ENCODE peak calls at places on chromosomes 5 and 9, in nine cellular contexts. O, E, M, S, Q, Z, U, X and H are unnamed samples.

GRCh38 chr9:116100711-116101111 is 52.9 kb upstream of the PAPPA start:
- DNase-seq in Q (peak; percentile 76), S (no peak), Z (no peak), O (no peak), E (no peak), U (no peak), M (no peak), X (no peak), H (peak; percentile 99)

GRCh38 chr9:91179237-91180138 is 182.2 kb downstream of the AUH start:
- DNase-seq in Z (no peak), U (no peak), M (peak; percentile 23), S (peak; percentile 54), X (no peak), Q (no peak), E (no peak), O (no peak), H (no peak)

GRCh38 chr5:43121565-43122484 is 1.1 kb downstream of the ZNF131 start:
- DNase-seq in M (no peak), Q (peak; percentile 51), U (peak; percentile 50), Z (peak; percentile 65), O (peak; percentile 49), E (no peak), X (peak; percentile 25), S (peak; percentile 55), H (peak; percentile 37)

GRCh38 chr5:155129513-155129880 is 115.9 kb downstream of the KIF4B start:
- DNase-seq in M (no peak), S (no peak), U (no peak), E (no peak), Z (no peak), X (no peak), Q (no peak), O (no peak), H (peak; percentile 75)

GRCh38 chr9:137373611-137373980 is 49.4 kb downstream of the EXD3 start:
- DNase-seq in Q (no peak), X (no peak), O (no peak), S (no peak), U (no peak), E (no peak), Z (no peak), M (no peak), H (no peak)

GRCh38 chr9:116087751-116088194 is 65.8 kb upstream of the PAPPA start:
- DNase-seq in U (no peak), M (no peak), S (peak; percentile 81), Z (no peak), E (no peak), Q (peak; percentile 59), O (no peak), X (no peak), H (peak; percentile 84)

GRCh38 chr5:102826629-102827028 is 71.5 kb downstream of the PAM start:
- DNase-seq in O (no peak), E (no peak), S (no peak), X (no peak), Z (no peak), M (no peak), Q (no peak), U (no peak), H (peak; percentile 13)

GRCh38 chr9:133944746-133945135 is 47.4 kb downstream of the VAV2 start:
- DNase-seq in S (peak; percentile 92), Q (peak; percentile 90), M (peak; percentile 22), U (no peak), Z (no peak), E (no peak), O (no peak), X (no peak), H (peak; percentile 90)

GRCh38 chr5:14090290-14090689 is 52.9 kb upstream of the TRIO start:
- DNase-seq in U (no peak), S (no peak), M (no peak), O (no peak), Z (no peak), X (no peak), E (no peak), Q (no peak), H (no peak)

GRCh38 chr9:91150273-91151013 is 211.3 kb downstream of the AUH start:
- DNase-seq in Z (no peak), X (no peak), M (no peak), O (no peak), Q (no peak), S (no peak), E (no peak), U (no peak), H (no peak)

GRCh38 chr9:107447834-107448233 is 41.7 kb downstream of the KLF4 start:
- DNase-seq in S (no peak), Q (no peak), Z (no peak), M (no peak), U (no peak), O (no peak), X (no peak), E (no peak), H (peak; percentile 58)

GRCh38 chr9:134375430-134376385 is 49.5 kb downstream of the RXRA start:
- DNase-seq in O (peak; percentile 66), E (no peak), U (no peak), X (no peak), Z (no peak), S (peak; percentile 77), Q (peak; percentile 48), M (no peak), H (no peak)

GRCh38 chr5:168850683-168851082 is 271.5 kb upstream of the PANK3 start:
- DNase-seq in X (no peak), Q (no peak), U (no peak), E (no peak), O (no peak), Z (no peak), S (no peak), M (no peak), H (no peak)

GRCh38 chr9:121394292-121394691 is 24.2 kb upstream of the STOM start:
- DNase-seq in S (no peak), Z (peak; percentile 18), U (no peak), O (no peak), Q (no peak), M (no peak), X (no peak), E (no peak), H (peak; percentile 43)

DNA sequence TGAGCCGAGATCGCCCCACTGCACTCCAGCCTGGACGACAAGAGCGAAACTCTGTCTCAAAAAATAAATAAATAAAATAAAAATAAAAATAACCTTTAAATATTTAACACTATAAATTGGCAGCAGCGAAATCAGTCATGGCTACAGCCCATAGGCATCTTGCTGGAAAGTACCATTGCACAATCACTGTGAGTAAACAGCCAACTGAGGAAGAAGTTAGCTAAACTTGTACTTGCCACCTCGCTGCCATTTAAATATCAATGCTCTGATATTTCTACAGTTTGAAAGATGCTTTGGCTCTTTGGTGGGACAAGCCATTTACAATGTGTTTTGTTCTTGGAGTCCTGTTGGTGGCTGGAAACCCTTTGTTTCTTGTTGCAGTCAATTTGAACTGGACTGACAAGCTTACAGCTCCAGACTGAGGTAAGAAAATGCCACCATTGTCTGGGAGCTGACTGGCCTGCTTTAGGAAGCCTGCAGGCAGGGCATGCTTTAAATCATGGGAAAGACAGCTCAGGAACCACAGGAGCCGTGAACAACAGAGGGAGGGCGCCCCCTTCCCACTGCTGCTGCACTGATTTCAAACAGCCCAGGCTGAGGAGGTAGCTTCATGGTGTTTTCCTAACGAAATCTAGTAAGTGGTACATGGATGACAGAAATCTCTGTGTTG is 322.8 kb upstream of the RFX3 start:
- DNase-seq in Q (peak; percentile 39), S (peak; percentile 26), M (no peak), Z (no peak), U (no peak), O (peak; percentile 50), X (no peak), E (no peak), H (peak; percentile 80)
- TF ChIP-seq CTCF in Q (peak; percentile 20), S (peak; percentile 34), M (no peak), Z (no peak), U (no peak), O (peak; percentile 26), X (no peak), E (no peak), H (no peak)

DNA sequence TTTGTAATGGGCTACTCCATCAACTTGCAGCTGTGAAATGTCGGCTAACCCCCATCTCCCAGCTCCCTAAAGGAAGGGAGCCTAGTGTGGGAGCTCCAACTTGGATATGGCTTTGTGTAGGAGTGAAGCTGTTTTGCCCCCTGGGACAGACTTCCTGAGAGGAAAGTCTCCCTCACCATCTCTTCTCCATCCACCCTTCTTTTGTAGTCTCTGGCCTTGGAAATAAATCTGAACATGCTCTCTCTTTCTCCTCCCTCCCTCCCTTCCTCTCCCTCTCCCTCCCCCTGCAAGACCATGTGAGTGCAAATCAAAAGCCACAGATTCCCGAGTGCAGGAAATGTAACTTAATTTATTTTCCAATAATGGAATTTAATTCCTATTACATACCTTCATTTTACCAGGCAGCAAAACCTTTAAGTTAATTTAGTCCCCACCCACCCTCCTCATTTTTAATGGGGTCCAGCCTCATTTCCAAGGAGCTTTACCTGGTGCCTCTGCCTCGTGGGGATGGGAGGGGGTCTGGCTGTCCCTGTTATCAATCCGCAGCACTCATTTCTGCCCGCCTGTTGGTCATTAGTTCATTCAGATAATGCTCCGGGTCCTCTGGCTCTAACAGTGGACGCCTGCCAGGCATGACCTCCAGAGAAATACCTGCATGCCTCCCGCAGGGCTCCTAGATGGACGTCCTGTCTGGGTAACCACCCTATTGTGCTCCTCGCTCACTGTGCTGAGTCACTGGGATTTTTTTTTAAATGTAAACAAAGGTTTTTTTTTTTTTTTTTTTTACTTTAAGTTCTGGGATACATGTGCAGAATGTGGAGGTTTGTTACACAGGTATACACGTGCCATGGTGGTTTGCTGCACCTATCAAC is 122.8 kb upstream of the TAF11L2 start:
- DNase-seq in E (no peak), S (peak; percentile 48), Q (peak; percentile 35), Z (no peak), U (no peak), X (no peak), M (no peak), O (peak; percentile 49), H (peak; percentile 82)
- TF ChIP-seq CTCF in E (no peak), S (no peak), Q (no peak), Z (no peak), U (no peak), X (no peak), M (no peak), O (no peak), H (no peak)

GRCh38 chr5:109511980-109512744 is 102.4 kb upstream of the PJA2 start:
- DNase-seq in S (no peak), M (no peak), E (no peak), O (no peak), Z (no peak), Q (no peak), X (no peak), U (no peak), H (no peak)
- TF ChIP-seq CTCF in S (no peak), M (no peak), E (no peak), O (no peak), Z (no peak), Q (no peak), X (no peak), U (no peak), H (no peak)

DNA sequence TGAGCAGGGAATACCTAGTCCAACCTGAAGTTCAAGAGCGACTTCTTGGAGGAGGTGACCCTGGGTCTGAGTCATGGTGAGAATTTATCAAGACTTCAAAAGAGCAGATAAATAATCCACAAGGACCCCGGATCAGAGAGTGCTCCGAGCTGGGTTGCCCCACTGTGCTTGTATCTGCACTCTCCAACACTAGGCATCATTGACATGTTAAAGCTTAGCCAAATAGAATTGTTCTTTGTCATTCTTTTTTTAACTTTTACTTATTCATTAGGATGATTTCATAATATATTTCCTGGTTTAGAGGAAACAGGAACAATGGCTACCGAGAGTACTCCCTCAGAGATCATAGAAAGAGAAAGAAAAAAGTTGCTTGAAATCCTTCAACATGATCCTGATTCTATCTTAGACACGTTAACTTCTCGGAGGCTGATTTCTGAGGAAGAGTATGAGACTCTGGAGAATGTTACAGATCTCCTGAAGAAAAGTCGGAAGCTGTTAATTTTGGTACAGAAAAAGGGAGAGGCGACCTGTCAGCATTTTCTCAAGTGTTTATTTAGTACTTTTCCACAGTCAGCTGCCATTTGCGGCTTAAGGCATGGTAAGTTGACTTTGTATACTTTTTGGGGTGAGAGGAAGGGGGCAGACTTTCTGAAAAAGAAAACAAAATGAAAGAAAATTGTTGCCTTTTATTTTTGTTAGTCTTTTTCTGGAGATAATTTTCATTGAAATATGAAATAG is at the start of gene CARD6:
- DNase-seq in Z (peak; percentile 54), Q (peak; percentile 62), M (no peak), S (peak; percentile 38), X (no peak), O (no peak), E (no peak), U (peak; percentile 15), H (peak; percentile 77)
- TF ChIP-seq CTCF in Z (no peak), Q (no peak), M (no peak), S (no peak), X (no peak), O (no peak), E (no peak), U (no peak), H (no peak)